ENCODE peak calls at places on chromosomes 5 and 9, in four cellular contexts. One of them, this sample, is unnamed.

GRCh38 chr5:87121315-87122170 is 146.1 kb upstream of the RASA1 start:
- DNase-seq in NCI-H2081: no peak
- DNase-seq in MM.1S: peak
- DNase-seq in stomach: no peak
- DNase-seq in this sample: no peak

GRCh38 chr5:150138551-150139265 is 16.9 kb downstream of the PDGFRB start:
- DNase-seq in stomach: peak
- DNase-seq in MM.1S: no peak
- DNase-seq in NCI-H2081: no peak
- DNase-seq in this sample: no peak

GRCh38 chr5:178836628-178837027 is 23.1 kb upstream of the ZNF354B start:
- DNase-seq in NCI-H2081: no peak
- DNase-seq in MM.1S: no peak
- DNase-seq in stomach: no peak
- DNase-seq in this sample: no peak

GRCh38 chr5:15131909-15132308 is 260.3 kb upstream of the ANKH start:
- DNase-seq in MM.1S: no peak
- DNase-seq in stomach: no peak
- DNase-seq in NCI-H2081: no peak
- DNase-seq in this sample: no peak

GRCh38 chr5:93602261-93603149 is 19.5 kb downstream of the NR2F1 start:
- DNase-seq in NCI-H2081: no peak
- DNase-seq in MM.1S: no peak
- DNase-seq in stomach: no peak
- DNase-seq in this sample: no peak

GRCh38 chr5:27171696-27172362 is 133.4 kb upstream of the CDH9 start:
- DNase-seq in stomach: no peak
- DNase-seq in MM.1S: no peak
- DNase-seq in NCI-H2081: no peak
- DNase-seq in this sample: no peak

GRCh38 chr9:136856541-136857141 is 4.5 kb downstream of the MAMDC4 start:
- DNase-seq in NCI-H2081: no peak
- DNase-seq in MM.1S: no peak
- DNase-seq in stomach: peak
- DNase-seq in this sample: peak

GRCh38 chr5:135269224-135269623 is 129.8 kb downstream of the MACROH2A1 start:
- DNase-seq in MM.1S: no peak
- DNase-seq in NCI-H2081: no peak
- DNase-seq in stomach: no peak
- DNase-seq in this sample: no peak

GRCh38 chr9:131579789-131580211 is 34.5 kb downstream of the PRRT1B start:
- DNase-seq in MM.1S: no peak
- DNase-seq in NCI-H2081: no peak
- DNase-seq in stomach: no peak
- DNase-seq in this sample: no peak

GRCh38 chr5:170302729-170303501 is 5.3 kb upstream of the LCP2 start:
- DNase-seq in MM.1S: peak
- DNase-seq in NCI-H2081: no peak
- DNase-seq in stomach: no peak
- DNase-seq in this sample: no peak

GRCh38 chr9:126614455-126615248 is 924 bp downstream of the LMX1B start:
- DNase-seq in NCI-H2081: no peak
- DNase-seq in MM.1S: no peak
- DNase-seq in stomach: no peak
- DNase-seq in this sample: no peak

GRCh38 chr5:62558941-62559340 is 19.7 kb upstream of the LRRC70 start:
- DNase-seq in NCI-H2081: no peak
- DNase-seq in MM.1S: no peak
- DNase-seq in stomach: no peak
- DNase-seq in this sample: no peak

GRCh38 chr5:65840071-65840470 is 86.3 kb upstream of the ERBIN start:
- DNase-seq in MM.1S: no peak
- DNase-seq in stomach: no peak
- DNase-seq in NCI-H2081: no peak
- DNase-seq in this sample: no peak

GRCh38 chr5:116144103-116144502 is 59.3 kb downstream of the COMMD10 start:
- DNase-seq in stomach: no peak
- DNase-seq in MM.1S: no peak
- DNase-seq in NCI-H2081: no peak
- DNase-seq in this sample: no peak

GRCh38 chr5:153660919-153661318 is 170.4 kb downstream of the GRIA1 start:
- DNase-seq in stomach: no peak
- DNase-seq in NCI-H2081: no peak
- DNase-seq in MM.1S: no peak
- DNase-seq in this sample: no peak

GRCh38 chr5:14164764-14165163 is 21.6 kb downstream of the TRIO start:
- DNase-seq in stomach: no peak
- DNase-seq in MM.1S: no peak
- DNase-seq in NCI-H2081: no peak
- DNase-seq in this sample: no peak

GRCh38 chr9:133873006-133873780 is 118.9 kb downstream of the VAV2 start:
- DNase-seq in stomach: no peak
- DNase-seq in NCI-H2081: peak
- DNase-seq in MM.1S: no peak
- DNase-seq in this sample: no peak

GRCh38 chr5:99955006-99955405 is 580.2 kb upstream of the FAM174A start:
- DNase-seq in stomach: no peak
- DNase-seq in MM.1S: no peak
- DNase-seq in NCI-H2081: no peak
- DNase-seq in this sample: no peak

GRCh38 chr9:130981002-130981760 is 27.8 kb upstream of the LAMC3 start:
- DNase-seq in NCI-H2081: no peak
- DNase-seq in stomach: no peak
- DNase-seq in MM.1S: no peak
- DNase-seq in this sample: no peak

GRCh38 chr5:17928571-17928970 is 294.3 kb downstream of the TAF11L14 start:
- DNase-seq in NCI-H2081: no peak
- DNase-seq in MM.1S: no peak
- DNase-seq in stomach: no peak
- DNase-seq in this sample: no peak

GRCh38 chr5:102720954-102721353 is 34.2 kb upstream of the PAM start:
- DNase-seq in MM.1S: no peak
- DNase-seq in NCI-H2081: no peak
- DNase-seq in stomach: no peak
- DNase-seq in this sample: no peak

GRCh38 chr5:35832757-35833156 is 23.9 kb upstream of the IL7R start:
- DNase-seq in stomach: no peak
- DNase-seq in NCI-H2081: no peak
- DNase-seq in MM.1S: no peak
- DNase-seq in this sample: no peak

GRCh38 chr9:97564291-97565175 is 63.1 kb downstream of the TMOD1 start:
- DNase-seq in MM.1S: no peak
- DNase-seq in stomach: peak
- DNase-seq in NCI-H2081: no peak
- DNase-seq in this sample: no peak

GRCh38 chr9:68780377-68780707 is 75.3 kb downstream of the PIP5K1B start:
- DNase-seq in MM.1S: no peak
- DNase-seq in NCI-H2081: no peak
- DNase-seq in stomach: no peak
- DNase-seq in this sample: no peak

GRCh38 chr9:75889977-75890540 is 414 bp upstream of the PCSK5 start:
- DNase-seq in NCI-H2081: no peak
- DNase-seq in stomach: peak
- DNase-seq in MM.1S: peak
- DNase-seq in this sample: peak

GRCh38 chr5:135271533-135272310 is 127.3 kb downstream of the MACROH2A1 start:
- DNase-seq in stomach: no peak
- DNase-seq in MM.1S: no peak
- DNase-seq in NCI-H2081: no peak
- DNase-seq in this sample: no peak

GRCh38 chr9:68836788-68837187 is 131.7 kb downstream of the PIP5K1B start:
- DNase-seq in NCI-H2081: no peak
- DNase-seq in MM.1S: no peak
- DNase-seq in stomach: no peak
- DNase-seq in this sample: no peak

GRCh38 chr5:172872997-172873491 is 39.0 kb downstream of the ERGIC1 start:
- DNase-seq in MM.1S: no peak
- DNase-seq in NCI-H2081: peak
- DNase-seq in stomach: no peak
- DNase-seq in this sample: peak